ENCODE peak calls at places on chromosomes 7 and 10, in ten cellular contexts. One of them, this sample, is unnamed. For H3K4me1, the result is how much of the 10 kb centered on the place peaks cover.

GRCh38 chr10:113788604-113789083 is 37.2 kb downstream of the PLEKHS1 start:
- DNase-seq in fibroblast of lung: peak
- DNase-seq in psoas muscle: peak
- DNase-seq in pancreas: no peak
- DNase-seq in cardiac muscle cell: peak
- DNase-seq in GM23338: no peak
- DNase-seq in lung: peak
- DNase-seq in mammary epithelial cell: peak
- DNase-seq in PC-9: peak
- DNase-seq in tibial nerve: no peak
- DNase-seq in this sample: no peak

GRCh38 chr7:47336178-47337020 is 245.5 kb downstream of the TNS3 start:
- DNase-seq in lung: peak
- DNase-seq in mammary epithelial cell: peak
- DNase-seq in PC-9: no peak
- DNase-seq in cardiac muscle cell: peak
- DNase-seq in psoas muscle: peak
- DNase-seq in pancreas: no peak
- DNase-seq in GM23338: no peak
- DNase-seq in fibroblast of lung: peak
- DNase-seq in tibial nerve: no peak
- DNase-seq in this sample: peak

GRCh38 chr10:133125901-133126300 is 34.1 kb upstream of the KNDC1 start:
- DNase-seq in tibial nerve: no peak
- DNase-seq in lung: no peak
- DNase-seq in GM23338: no peak
- DNase-seq in mammary epithelial cell: no peak
- DNase-seq in PC-9: no peak
- DNase-seq in cardiac muscle cell: no peak
- DNase-seq in psoas muscle: no peak
- DNase-seq in pancreas: no peak
- DNase-seq in fibroblast of lung: no peak
- DNase-seq in this sample: no peak

GRCh38 chr7:114310344-114311118 is 104.1 kb upstream of the FOXP2 start:
- DNase-seq in cardiac muscle cell: no peak
- DNase-seq in pancreas: no peak
- DNase-seq in tibial nerve: no peak
- DNase-seq in psoas muscle: no peak
- DNase-seq in fibroblast of lung: no peak
- DNase-seq in mammary epithelial cell: no peak
- DNase-seq in GM23338: no peak
- DNase-seq in PC-9: no peak
- DNase-seq in lung: no peak
- DNase-seq in this sample: no peak

GRCh38 chr10:30373596-30374327 is 24.7 kb upstream of the MTPAP start:
- DNase-seq in lung: no peak
- DNase-seq in GM23338: no peak
- DNase-seq in PC-9: no peak
- DNase-seq in psoas muscle: no peak
- DNase-seq in mammary epithelial cell: no peak
- DNase-seq in fibroblast of lung: no peak
- DNase-seq in tibial nerve: no peak
- DNase-seq in pancreas: no peak
- DNase-seq in cardiac muscle cell: no peak
- DNase-seq in this sample: peak

GRCh38 chr10:131142446-131143380 is 168.8 kb downstream of the TCERG1L start:
- DNase-seq in fibroblast of lung: no peak
- DNase-seq in psoas muscle: no peak
- DNase-seq in lung: no peak
- DNase-seq in GM23338: no peak
- DNase-seq in pancreas: no peak
- DNase-seq in mammary epithelial cell: no peak
- DNase-seq in cardiac muscle cell: no peak
- DNase-seq in tibial nerve: no peak
- DNase-seq in PC-9: no peak
- DNase-seq in this sample: peak

GRCh38 chr10:117137031-117137910 is 799 bp downstream of the VAX1 start:
- DNase-seq in tibial nerve: no peak
- DNase-seq in pancreas: no peak
- DNase-seq in cardiac muscle cell: peak
- DNase-seq in GM23338: peak
- DNase-seq in fibroblast of lung: peak
- DNase-seq in lung: no peak
- DNase-seq in mammary epithelial cell: peak
- DNase-seq in PC-9: no peak
- DNase-seq in psoas muscle: no peak
- DNase-seq in this sample: peak

GRCh38 chr7:142257958-142258357 is at the start of gene PRSS58:
- DNase-seq in fibroblast of lung: no peak
- DNase-seq in psoas muscle: no peak
- DNase-seq in cardiac muscle cell: no peak
- DNase-seq in lung: no peak
- DNase-seq in tibial nerve: no peak
- DNase-seq in pancreas: no peak
- DNase-seq in PC-9: no peak
- DNase-seq in mammary epithelial cell: no peak
- DNase-seq in GM23338: no peak
- DNase-seq in this sample: no peak

DNA sequence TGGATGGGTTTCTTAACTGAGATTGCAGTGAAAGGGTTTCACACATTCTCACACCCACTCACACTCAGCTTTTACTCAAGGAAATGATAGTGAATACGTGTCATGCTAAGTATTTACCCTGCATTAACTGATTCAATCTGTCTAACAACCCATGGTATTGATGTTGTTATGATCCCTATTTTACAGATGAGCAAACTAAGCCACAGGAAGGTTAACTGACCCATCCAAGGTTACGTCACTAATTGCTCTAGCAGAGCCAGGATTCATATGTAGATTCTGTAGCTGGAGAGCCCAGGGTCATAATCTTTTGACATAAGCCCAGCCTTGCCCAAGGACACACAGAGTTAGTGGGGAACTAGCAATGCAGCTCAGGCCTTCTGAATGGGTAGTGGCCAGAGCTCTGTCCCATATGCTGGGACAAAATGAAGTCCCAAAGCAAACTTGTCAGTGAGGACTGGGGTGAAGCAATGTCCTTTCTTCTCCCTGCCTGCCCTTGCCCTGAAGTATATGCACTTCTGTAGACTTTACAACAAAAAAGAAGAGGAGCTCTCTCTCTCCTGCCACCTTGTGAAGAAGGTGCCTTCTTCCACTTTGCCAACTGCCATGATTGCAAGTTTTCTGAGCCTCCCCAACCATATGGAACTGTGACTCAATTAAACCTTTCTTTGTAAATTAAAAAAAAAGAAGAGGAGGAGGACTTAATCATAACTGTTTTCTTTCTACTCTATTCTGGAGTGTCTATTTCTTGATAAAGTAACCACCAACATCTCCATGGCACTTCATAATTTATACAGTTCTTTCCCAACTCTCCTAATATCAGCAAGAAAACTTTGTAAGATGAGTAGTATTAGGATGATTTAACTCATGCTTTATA is 4.9 kb upstream of the CYP3A7 start:
- DNase-seq in PC-9: no peak
- DNase-seq in psoas muscle: no peak
- DNase-seq in cardiac muscle cell: no peak
- DNase-seq in fibroblast of lung: no peak
- DNase-seq in pancreas: no peak
- DNase-seq in mammary epithelial cell: no peak
- DNase-seq in lung: no peak
- DNase-seq in tibial nerve: no peak
- DNase-seq in GM23338: no peak
- DNase-seq in this sample: no peak
- H3K27ac ChIP-seq in PC-9: no peak
- H3K27ac ChIP-seq in psoas muscle: peak
- H3K27ac ChIP-seq in cardiac muscle cell: no peak
- H3K27ac ChIP-seq in fibroblast of lung: no peak
- H3K27ac ChIP-seq in pancreas: no peak
- H3K27ac ChIP-seq in mammary epithelial cell: no peak
- H3K27ac ChIP-seq in lung: peak
- H3K27ac ChIP-seq in tibial nerve: no peak
- H3K27ac ChIP-seq in GM23338: no peak
- H3K27ac ChIP-seq in this sample: no peak

DNA sequence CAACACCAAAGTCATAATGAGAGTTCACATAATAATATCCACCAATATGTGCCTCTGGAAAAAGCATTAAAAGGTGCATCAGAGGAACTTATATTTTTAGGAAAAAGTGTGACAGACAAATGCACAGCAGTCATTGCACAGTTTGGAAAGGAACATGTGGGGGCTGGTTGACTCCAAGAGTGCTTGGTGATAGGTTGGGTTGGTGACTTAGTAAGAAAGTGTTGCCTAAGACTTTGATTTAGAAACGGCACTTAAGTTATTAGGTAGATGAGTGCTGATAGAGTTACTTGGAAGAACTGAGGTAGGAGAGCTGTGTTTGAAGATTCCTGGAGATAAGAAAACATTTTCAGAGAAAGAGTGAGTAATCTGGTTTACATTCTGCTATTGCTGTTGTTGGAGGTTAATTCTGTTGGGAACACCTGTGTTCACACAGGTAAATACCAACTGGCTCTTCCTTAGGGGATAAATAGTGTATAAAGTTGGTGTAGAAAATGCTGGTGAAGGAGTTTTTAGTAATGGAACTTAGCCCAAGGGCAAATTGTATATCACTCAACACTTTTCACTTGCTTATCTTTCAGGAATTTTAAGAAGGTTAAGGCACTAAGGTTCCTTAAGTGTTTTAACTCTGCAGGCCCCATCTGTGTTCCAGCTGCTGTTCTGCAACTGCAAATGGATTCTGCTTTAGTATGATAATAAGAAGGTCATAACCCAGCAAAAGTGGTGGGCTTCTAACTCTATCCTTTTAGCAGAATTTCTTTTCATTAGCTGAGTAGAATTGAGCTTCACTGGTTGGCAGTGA is 196.1 kb downstream of the NSUN6 start:
- DNase-seq in lung: no peak
- DNase-seq in fibroblast of lung: no peak
- DNase-seq in tibial nerve: no peak
- DNase-seq in PC-9: no peak
- DNase-seq in pancreas: no peak
- DNase-seq in mammary epithelial cell: no peak
- DNase-seq in GM23338: no peak
- DNase-seq in psoas muscle: no peak
- DNase-seq in cardiac muscle cell: no peak
- DNase-seq in this sample: no peak
- H3K4me1 ChIP-seq in lung: under half
- H3K4me1 ChIP-seq in fibroblast of lung: under half
- H3K4me1 ChIP-seq in tibial nerve: under half
- H3K4me1 ChIP-seq in PC-9: under half
- H3K4me1 ChIP-seq in pancreas: under half
- H3K4me1 ChIP-seq in mammary epithelial cell: under half
- H3K4me1 ChIP-seq in GM23338: under half
- H3K4me1 ChIP-seq in psoas muscle: under half
- H3K4me1 ChIP-seq in cardiac muscle cell: under half
- H3K4me1 ChIP-seq in this sample: under half

GRCh38 chr10:35636942-35637341 is 5.2 kb downstream of the FZD8 start:
- DNase-seq in PC-9: no peak
- DNase-seq in mammary epithelial cell: no peak
- DNase-seq in pancreas: no peak
- DNase-seq in cardiac muscle cell: no peak
- DNase-seq in GM23338: no peak
- DNase-seq in fibroblast of lung: no peak
- DNase-seq in lung: no peak
- DNase-seq in psoas muscle: no peak
- DNase-seq in tibial nerve: no peak
- DNase-seq in this sample: no peak

GRCh38 chr10:35638116-35638515 is 4.0 kb downstream of the FZD8 start:
- DNase-seq in GM23338: peak
- DNase-seq in PC-9: no peak
- DNase-seq in fibroblast of lung: no peak
- DNase-seq in cardiac muscle cell: no peak
- DNase-seq in psoas muscle: no peak
- DNase-seq in mammary epithelial cell: peak
- DNase-seq in tibial nerve: no peak
- DNase-seq in lung: no peak
- DNase-seq in pancreas: no peak
- DNase-seq in this sample: no peak

GRCh38 chr10:35633006-35633980 is 8.8 kb downstream of the FZD8 start:
- DNase-seq in psoas muscle: no peak
- DNase-seq in PC-9: no peak
- DNase-seq in fibroblast of lung: no peak
- DNase-seq in pancreas: no peak
- DNase-seq in GM23338: no peak
- DNase-seq in mammary epithelial cell: peak
- DNase-seq in cardiac muscle cell: no peak
- DNase-seq in tibial nerve: no peak
- DNase-seq in lung: no peak
- DNase-seq in this sample: peak

GRCh38 chr10:35637456-35637855 is 4.6 kb downstream of the FZD8 start:
- DNase-seq in tibial nerve: no peak
- DNase-seq in mammary epithelial cell: no peak
- DNase-seq in pancreas: no peak
- DNase-seq in PC-9: no peak
- DNase-seq in lung: no peak
- DNase-seq in fibroblast of lung: no peak
- DNase-seq in cardiac muscle cell: peak
- DNase-seq in GM23338: peak
- DNase-seq in psoas muscle: no peak
- DNase-seq in this sample: peak

DNA sequence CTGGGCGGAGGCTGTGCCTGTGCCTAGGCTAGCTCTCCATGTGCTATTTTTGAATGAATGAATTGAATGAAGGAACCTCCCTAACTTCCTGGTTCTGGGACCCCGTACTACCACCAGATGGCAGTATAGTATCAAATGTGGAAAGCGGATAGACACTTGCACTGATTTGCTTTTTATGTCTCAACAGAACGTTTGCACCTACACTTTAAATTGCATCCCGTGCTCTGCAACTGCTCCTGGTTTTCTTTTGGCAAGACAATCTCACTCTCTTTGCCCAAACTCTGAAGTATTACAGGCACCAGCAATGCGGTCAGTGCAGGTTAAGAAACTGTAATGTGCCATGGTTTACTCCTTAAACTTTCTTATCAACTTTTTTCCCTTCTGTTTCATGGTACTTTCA is 6.5 kb downstream of the FZD8 start:
- DNase-seq in psoas muscle: no peak
- DNase-seq in GM23338: peak
- DNase-seq in tibial nerve: no peak
- DNase-seq in pancreas: no peak
- DNase-seq in mammary epithelial cell: peak
- DNase-seq in fibroblast of lung: peak
- DNase-seq in PC-9: peak
- DNase-seq in lung: peak
- DNase-seq in cardiac muscle cell: peak
- DNase-seq in this sample: peak
- TF ChIP-seq CTCF in psoas muscle: peak
- TF ChIP-seq CTCF in GM23338: peak
- TF ChIP-seq CTCF in tibial nerve: peak
- TF ChIP-seq CTCF in pancreas: peak
- TF ChIP-seq CTCF in mammary epithelial cell: peak
- TF ChIP-seq CTCF in fibroblast of lung: peak
- TF ChIP-seq CTCF in PC-9: peak
- TF ChIP-seq CTCF in lung: peak
- TF ChIP-seq CTCF in cardiac muscle cell: peak
- TF ChIP-seq CTCF in this sample: peak

DNA sequence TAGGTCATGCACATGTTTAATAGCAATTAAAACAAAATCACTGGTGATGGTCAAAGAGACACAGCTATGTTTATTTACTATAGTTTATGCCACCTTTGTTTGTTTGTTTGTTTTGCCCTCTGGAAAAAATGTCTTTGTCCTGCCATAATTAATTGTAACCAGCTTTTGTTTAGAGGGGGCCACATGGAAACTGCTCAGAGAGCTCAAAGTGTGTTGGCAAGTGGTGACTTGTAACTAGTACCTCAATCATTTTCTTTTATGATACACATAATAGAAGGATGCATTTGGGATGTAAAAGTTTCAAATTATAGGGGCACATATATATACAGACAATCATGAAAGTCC is 40.2 kb downstream of the GRK5 start:
- DNase-seq in PC-9: no peak
- DNase-seq in tibial nerve: no peak
- DNase-seq in mammary epithelial cell: no peak
- DNase-seq in lung: no peak
- DNase-seq in GM23338: no peak
- DNase-seq in fibroblast of lung: no peak
- DNase-seq in cardiac muscle cell: no peak
- DNase-seq in psoas muscle: no peak
- DNase-seq in pancreas: no peak
- DNase-seq in this sample: no peak
- H3K27ac ChIP-seq in PC-9: no peak
- H3K27ac ChIP-seq in tibial nerve: peak
- H3K27ac ChIP-seq in mammary epithelial cell: no peak
- H3K27ac ChIP-seq in lung: no peak
- H3K27ac ChIP-seq in GM23338: no peak
- H3K27ac ChIP-seq in fibroblast of lung: peak
- H3K27ac ChIP-seq in cardiac muscle cell: no peak
- H3K27ac ChIP-seq in psoas muscle: no peak
- H3K27ac ChIP-seq in pancreas: no peak
- H3K27ac ChIP-seq in this sample: no peak